ENCODE peak calls at places on chromosomes 13 and 19, in ten cellular contexts. M is cardiac fibroblast, V is IMR-90, N is coronary artery, W is left ventricle myocardium inferior, F is MM.1S, Y is uterus, L is fibroblast of pulmonary artery, P is tibial nerve, U is heart right ventricle. G is an unnamed sample.

GRCh38 chr13:95858286-95859075 is 181.5 kb downstream of the DNAJC3 start:
- DNase-seq in M (peak), V (peak), N (no peak), W (no peak), F (no peak), Y (no peak), L (peak), P (no peak), U (no peak), G (peak)

GRCh38 chr13:99959127-99959529 is 12.4 kb downstream of the ZIC5 start:
- DNase-seq in M (no peak), V (no peak), N (no peak), W (no peak), F (no peak), Y (no peak), L (no peak), P (no peak), U (no peak), G (no peak)

GRCh38 chr19:903266-903797 is 9.7 kb downstream of the R3HDM4 start:
- DNase-seq in M (no peak), V (peak), N (no peak), W (no peak), F (no peak), Y (no peak), L (no peak), P (no peak), U (no peak), G (no peak)

GRCh38 chr19:30421571-30421970 is 49.4 kb downstream of the ZNF536 start:
- DNase-seq in M (no peak), V (no peak), N (no peak), W (no peak), F (no peak), Y (no peak), L (no peak), P (no peak), U (no peak), G (no peak)

GRCh38 chr19:11479470-11480080 is 1.3 kb downstream of the ELAVL3 start:
- DNase-seq in M (no peak), V (no peak), N (no peak), W (peak), F (no peak), Y (no peak), L (no peak), P (no peak), U (peak), G (no peak)

GRCh38 chr13:76014618-76015315 is 378.6 kb downstream of the LMO7 start:
- DNase-seq in M (peak), V (peak), N (no peak), W (no peak), F (no peak), Y (no peak), L (peak), P (no peak), U (no peak), G (peak)

GRCh38 chr13:78241278-78241919 is 322.8 kb upstream of the EDNRB start:
- DNase-seq in M (peak), V (peak), N (no peak), W (peak), F (peak), Y (no peak), L (peak), P (no peak), U (peak), G (peak)

GRCh38 chr19:18520848-18521691 is 800 bp downstream of the ELL start:
- DNase-seq in M (no peak), V (no peak), N (peak), W (peak), F (peak), Y (peak), L (no peak), P (no peak), U (peak), G (peak)

GRCh38 chr13:112193463-112194166 is 126.7 kb downstream of the SOX1 start:
- DNase-seq in M (no peak), V (no peak), N (peak), W (no peak), F (no peak), Y (no peak), L (no peak), P (no peak), U (no peak), G (no peak)

GRCh38 chr13:110993788-110994187 is 78.9 kb upstream of the ANKRD10 start:
- DNase-seq in M (no peak), V (no peak), N (no peak), W (no peak), F (no peak), Y (no peak), L (no peak), P (no peak), U (no peak), G (no peak)

GRCh38 chr13:106963151-106963550 is 395.2 kb upstream of the ARGLU1 start:
- DNase-seq in M (no peak), V (no peak), N (no peak), W (no peak), F (no peak), Y (no peak), L (no peak), P (no peak), U (no peak), G (no peak)

GRCh38 chr13:31896427-31896826 is 135.1 kb upstream of the FRY start:
- DNase-seq in M (peak), V (peak), N (peak), W (peak), F (peak), Y (no peak), L (peak), P (no peak), U (peak), G (peak)

GRCh38 chr13:32969516-32969941 is 46.7 kb upstream of the KL start:
- DNase-seq in M (peak), V (peak), N (no peak), W (no peak), F (no peak), Y (peak), L (peak), P (no peak), U (no peak), G (peak)

GRCh38 chr13:21320642-21321034 is 138.5 kb downstream of the ZDHHC20 start:
- DNase-seq in M (no peak), V (no peak), N (no peak), W (no peak), F (no peak), Y (no peak), L (no peak), P (no peak), U (no peak), G (no peak)

GRCh38 chr13:93038187-93038586 is 188.4 kb upstream of the GPC6 start:
- DNase-seq in M (no peak), V (no peak), N (no peak), W (no peak), F (no peak), Y (no peak), L (no peak), P (no peak), U (no peak), G (no peak)

GRCh38 chr13:18971576-18972219 is 209.9 kb downstream of the TUBA3C start:
- DNase-seq in M (no peak), V (no peak), N (no peak), W (no peak), F (no peak), Y (no peak), L (no peak), P (no peak), U (no peak), G (no peak)

GRCh38 chr13:113962975-113963374 is 10.9 kb downstream of the C13orf46 start:
- DNase-seq in M (no peak), V (no peak), N (no peak), W (peak), F (no peak), Y (no peak), L (no peak), P (no peak), U (peak), G (no peak)

GRCh38 chr19:43699506-43700367 is 16.1 kb upstream of the IRGC start:
- DNase-seq in M (peak), V (peak), N (no peak), W (peak), F (no peak), Y (no peak), L (peak), P (no peak), U (peak), G (peak)

GRCh38 chr13:94014461-94014860 is 465.0 kb downstream of the DCT start:
- DNase-seq in M (no peak), V (no peak), N (no peak), W (no peak), F (no peak), Y (no peak), L (no peak), P (no peak), U (no peak), G (no peak)

GRCh38 chr13:110711778-110712070 is 1.8 kb upstream of the ING1 start:
- DNase-seq in M (peak), V (no peak), N (no peak), W (no peak), F (no peak), Y (no peak), L (peak), P (no peak), U (no peak), G (peak)

GRCh38 chr19:43711751-43712355 is 4.0 kb upstream of the IRGC start:
- DNase-seq in M (peak), V (no peak), N (no peak), W (no peak), F (no peak), Y (no peak), L (no peak), P (no peak), U (no peak), G (no peak)

GRCh38 chr19:3866798-3867638 is 1.8 kb downstream of the ZFR2 start:
- DNase-seq in M (no peak), V (no peak), N (no peak), W (no peak), F (no peak), Y (no peak), L (no peak), P (no peak), U (no peak), G (no peak)

GRCh38 chr19:1768248-1768647 is 14.9 kb downstream of the ONECUT3 start:
- DNase-seq in M (peak), V (no peak), N (no peak), W (no peak), F (no peak), Y (no peak), L (no peak), P (no peak), U (no peak), G (no peak)

GRCh38 chr13:66234159-66234558 is 996.0 kb downstream of the PCDH9 start:
- DNase-seq in M (no peak), V (no peak), N (no peak), W (no peak), F (no peak), Y (no peak), L (no peak), P (no peak), U (no peak), G (no peak)

GRCh38 chr13:99436686-99437416 is 64.4 kb upstream of the TM9SF2 start:
- DNase-seq in M (peak), V (peak), N (peak), W (peak), F (peak), Y (peak), L (peak), P (peak), U (peak), G (peak)

GRCh38 chr19:52603558-52604207 is 33.6 kb downstream of the ZNF701 start:
- DNase-seq in M (peak), V (peak), N (no peak), W (no peak), F (no peak), Y (no peak), L (peak), P (no peak), U (no peak), G (peak)

GRCh38 chr13:112116187-112116950 is 49.4 kb downstream of the SOX1 start:
- DNase-seq in M (no peak), V (no peak), N (no peak), W (no peak), F (no peak), Y (no peak), L (no peak), P (no peak), U (no peak), G (no peak)

GRCh38 chr13:40980466-40980865 is 38.6 kb downstream of the ELF1 start:
- DNase-seq in M (no peak), V (no peak), N (no peak), W (no peak), F (no peak), Y (no peak), L (no peak), P (no peak), U (no peak), G (no peak)
- H3K4me3 ChIP-seq in M (peak), V (no peak), N (peak), W (peak), F (no peak), Y (no peak), L (peak), P (peak), U (peak), G (no peak)

GRCh38 chr19:45352471-45352870 is 11.9 kb downstream of the KLC3 start:
- DNase-seq in M (no peak), V (no peak), N (no peak), W (no peak), F (no peak), Y (no peak), L (no peak), P (no peak), U (no peak), G (no peak)
- TF ChIP-seq CTCF in M (no peak), V (no peak), N (no peak), W (no peak), F (no peak), Y (no peak), L (no peak), P (no peak), U (no peak), G (no peak)

GRCh38 chr13:27919934-27920676 is at the start of gene PDX1:
- DNase-seq in M (no peak), V (no peak), N (no peak), W (peak), F (no peak), Y (no peak), L (no peak), P (no peak), U (peak), G (no peak)

GRCh38 chr13:27917121-27917947 is 2.5 kb upstream of the PDX1 start:
- DNase-seq in M (no peak), V (no peak), N (no peak), W (no peak), F (no peak), Y (no peak), L (no peak), P (no peak), U (no peak), G (no peak)

GRCh38 chr13:27918918-27919255 is 913 bp upstream of the PDX1 start:
- DNase-seq in M (no peak), V (no peak), N (no peak), W (no peak), F (no peak), Y (no peak), L (no peak), P (no peak), U (no peak), G (no peak)

GRCh38 chr13:27919299-27919933 is 384 bp upstream of the PDX1 start:
- DNase-seq in M (no peak), V (no peak), N (no peak), W (no peak), F (no peak), Y (no peak), L (no peak), P (no peak), U (no peak), G (no peak)

DNA sequence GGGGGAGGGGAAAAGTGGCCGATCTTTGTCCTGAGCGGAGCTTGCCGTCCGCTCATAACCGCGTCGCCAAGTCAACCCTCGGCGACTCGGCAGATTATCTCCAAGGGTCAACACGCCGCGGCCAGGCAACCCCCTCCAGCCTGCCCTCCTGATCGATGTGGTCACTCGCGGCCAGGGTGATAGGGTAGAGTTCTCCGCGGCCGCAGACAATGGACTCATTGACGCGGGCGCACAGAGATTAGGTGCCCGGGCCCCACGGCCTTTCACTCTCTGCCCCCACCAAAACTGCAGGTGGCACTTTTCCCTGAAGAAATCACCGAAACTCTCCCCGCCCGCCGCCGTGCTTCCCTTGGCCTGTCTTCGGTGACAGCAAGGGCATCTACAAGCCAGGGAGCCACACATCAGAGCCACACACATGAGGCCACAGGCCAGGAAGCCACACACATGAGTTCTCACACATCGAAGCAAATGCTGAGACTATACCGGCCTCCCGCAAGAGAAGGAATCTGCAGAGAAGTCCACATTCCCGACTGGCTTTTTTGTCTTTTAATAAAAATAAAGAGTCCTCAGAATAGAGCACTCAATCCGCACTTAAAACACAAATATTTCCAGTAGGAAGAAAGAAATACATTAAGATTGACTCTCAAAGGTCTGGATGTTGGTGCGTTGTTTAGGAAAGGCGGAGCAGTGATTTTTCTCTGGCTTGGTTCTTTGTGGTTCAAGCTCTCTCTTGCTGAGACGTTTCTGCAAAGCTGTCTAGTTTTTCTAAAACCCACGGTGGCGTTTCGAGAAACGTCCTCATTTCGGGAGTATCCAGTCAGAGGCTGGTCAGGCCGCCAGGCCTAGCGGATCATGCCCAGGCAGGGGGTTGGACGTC is 1.5 kb upstream of the PDX1 start:
- DNase-seq in M (no peak), V (no peak), N (no peak), W (no peak), F (no peak), Y (no peak), L (no peak), P (no peak), U (no peak), G (no peak)
- H3K4me3 ChIP-seq in M (no peak), V (no peak), N (peak), W (peak), F (no peak), Y (no peak), L (no peak), P (peak), U (no peak), G (no peak)

GRCh38 chr19:38653028-38653571 is 5.7 kb downstream of the ACTN4 start:
- DNase-seq in M (peak), V (peak), N (no peak), W (no peak), F (no peak), Y (peak), L (peak), P (no peak), U (no peak), G (peak)
- TF ChIP-seq CTCF in M (no peak), V (no peak), N (no peak), W (peak), F (no peak), Y (no peak), L (no peak), P (no peak), U (no peak), G (no peak)

GRCh38 chr19:14056069-14056666 is 5.7 kb downstream of the PALM3 start:
- DNase-seq in M (no peak), V (no peak), N (no peak), W (no peak), F (no peak), Y (no peak), L (no peak), P (no peak), U (no peak), G (no peak)

GRCh38 chr19:14059093-14059480 is 2.8 kb downstream of the PALM3 start:
- DNase-seq in M (no peak), V (no peak), N (no peak), W (no peak), F (no peak), Y (no peak), L (no peak), P (no peak), U (no peak), G (peak)

GRCh38 chr19:14059652-14060155 is 2.2 kb downstream of the PALM3 start:
- DNase-seq in M (no peak), V (no peak), N (no peak), W (no peak), F (no peak), Y (no peak), L (no peak), P (no peak), U (no peak), G (no peak)

GRCh38 chr19:14056741-14057356 is 5.0 kb downstream of the PALM3 start:
- DNase-seq in M (no peak), V (no peak), N (no peak), W (no peak), F (no peak), Y (no peak), L (no peak), P (no peak), U (no peak), G (no peak)

DNA sequence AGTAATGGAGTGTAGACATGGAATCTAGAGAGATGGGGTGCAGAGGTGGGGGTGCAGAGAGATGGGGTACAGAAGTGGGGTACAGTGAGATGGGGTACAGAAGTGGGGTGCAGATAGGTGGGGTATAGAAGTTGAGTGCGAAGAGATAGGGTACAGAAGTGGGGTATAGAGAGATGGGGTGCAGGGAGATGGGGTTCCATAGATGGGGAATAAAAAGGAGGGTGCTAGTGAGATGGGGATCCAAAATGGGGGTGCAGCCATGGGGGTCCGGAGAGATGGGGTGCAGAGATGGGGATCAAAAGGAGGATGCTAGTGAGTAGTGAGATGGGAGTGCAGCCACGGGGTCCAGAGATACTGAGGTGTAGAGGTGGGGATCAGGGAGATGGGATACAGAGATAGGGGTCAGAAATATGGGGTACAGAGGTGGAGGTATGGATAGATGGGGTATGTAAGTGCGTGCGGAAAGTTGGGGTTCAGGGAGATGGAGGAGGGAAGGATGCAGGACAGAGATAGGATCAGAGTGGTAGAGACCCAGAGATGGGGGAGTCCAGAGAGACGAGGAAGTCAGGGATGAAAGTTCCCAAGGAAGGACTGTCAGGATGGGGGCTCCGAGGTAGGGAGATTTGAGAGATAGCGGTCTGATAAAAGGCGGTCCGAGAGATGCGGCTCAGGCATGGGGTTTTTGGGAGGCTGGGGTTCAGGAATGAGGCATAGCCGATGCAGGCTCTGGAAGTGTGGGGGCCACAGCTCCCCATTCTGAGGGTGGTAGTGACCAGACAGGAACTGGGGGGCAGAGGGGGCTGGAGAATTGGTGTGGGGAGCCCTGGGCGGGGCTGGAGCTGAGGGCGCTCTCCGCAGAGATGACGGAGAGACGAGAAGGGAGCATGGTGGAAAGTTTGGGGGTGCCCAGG is 3.4 kb downstream of the PALM3 start:
- DNase-seq in M (no peak), V (no peak), N (no peak), W (no peak), F (no peak), Y (no peak), L (no peak), P (no peak), U (no peak), G (no peak)
- H3K4me3 ChIP-seq in M (no peak), V (no peak), N (peak), W (no peak), F (no peak), Y (no peak), L (no peak), P (peak), U (no peak), G (peak)

DNA sequence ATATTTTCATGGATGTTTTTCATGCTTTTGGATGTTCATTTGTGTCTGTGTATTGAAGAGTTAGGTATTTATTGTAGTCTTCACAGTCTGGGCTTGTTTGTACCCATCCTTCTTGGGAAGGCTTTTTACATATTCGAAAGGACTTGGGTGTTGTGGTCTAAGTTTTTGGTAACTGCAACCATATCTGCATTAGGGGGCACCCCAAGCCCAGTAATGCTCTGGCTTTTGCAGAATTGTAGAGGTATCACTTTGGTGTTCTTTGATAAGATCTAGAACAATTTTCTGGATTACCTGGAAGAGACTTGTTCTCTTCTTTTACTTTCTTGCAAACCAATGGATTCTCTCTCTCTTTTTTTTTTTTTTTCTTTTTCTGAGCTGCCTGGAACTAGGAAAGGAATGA is 581.3 kb downstream of the DACH1 start:
- DNase-seq in M (peak), V (no peak), N (no peak), W (no peak), F (no peak), Y (no peak), L (peak), P (no peak), U (no peak), G (no peak)
- TF ChIP-seq CTCF in M (no peak), V (no peak), N (no peak), W (peak), F (peak), Y (no peak), L (peak), P (no peak), U (no peak), G (no peak)